ENCODE peak calls at places on chromosomes 1 and 21, in ten cellular contexts. Y is endothelial cell, R is HFF-Myc, N is neural progenitor cell, Z is RWPE1, D is stomach, V is AG10803, S is lung, X is bronchial epithelial cell, T is GM20000. Q is an unnamed sample.

GRCh38 chr1:61441723-61442262 is 283.1 kb downstream of the TM2D1 start:
- DNase-seq in Y (no peak), Z (no peak), T (no peak), D (no peak), X (no peak), V (no peak), N (no peak), S (no peak), R (no peak), Q (no peak)

GRCh38 chr1:17370618-17371017 is 1.4 kb upstream of the PADI6 start:
- DNase-seq in T (no peak), R (no peak), V (no peak), X (peak), Z (peak), Y (no peak), S (no peak), N (no peak), D (no peak), Q (no peak)

GRCh38 chr1:50964863-50965262 is 4.8 kb upstream of the FAF1 start:
- DNase-seq in D (no peak), S (no peak), X (no peak), Y (no peak), T (no peak), N (no peak), V (no peak), Z (no peak), R (no peak), Q (no peak)

GRCh38 chr21:28299946-28300345 is 692.7 kb downstream of the LTN1 start:
- DNase-seq in T (no peak), N (no peak), Y (no peak), Z (no peak), S (no peak), V (no peak), D (no peak), R (no peak), X (peak), Q (no peak)

GRCh38 chr1:230231739-230232075 is 164.7 kb downstream of the GALNT2 start:
- DNase-seq in T (no peak), S (peak), X (peak), R (no peak), N (no peak), D (peak), V (no peak), Y (no peak), Z (no peak), Q (no peak)

GRCh38 chr1:154622503-154623039 is 14.6 kb upstream of the ADAR start:
- DNase-seq in Z (peak), V (no peak), S (no peak), Y (no peak), N (no peak), R (no peak), T (no peak), D (no peak), X (peak), Q (no peak)

GRCh38 chr1:16405441-16405840 is 31.8 kb downstream of the SPATA21 start:
- DNase-seq in D (no peak), S (no peak), V (no peak), N (peak), X (no peak), T (no peak), R (no peak), Y (no peak), Z (no peak), Q (no peak)

GRCh38 chr1:98315309-98315708 is 346.2 kb upstream of the SNX7 start:
- DNase-seq in Y (no peak), N (no peak), Z (no peak), D (no peak), S (no peak), V (peak), T (no peak), R (no peak), X (peak), Q (no peak)

GRCh38 chr21:31088196-31088751 is 50.0 kb upstream of the KRTAP19-8 start:
- DNase-seq in X (no peak), R (no peak), V (no peak), Y (no peak), S (no peak), T (no peak), D (no peak), Z (no peak), N (no peak), Q (no peak)

GRCh38 chr1:94111879-94112278 is 9.1 kb downstream of the ABCA4 start:
- DNase-seq in N (no peak), D (no peak), V (no peak), Z (no peak), X (no peak), S (no peak), R (no peak), T (no peak), Y (no peak), Q (no peak)

GRCh38 chr1:2391034-2391384 is 345 bp downstream of the MORN1 start:
- DNase-seq in N (peak), T (peak), Y (peak), X (no peak), D (no peak), V (peak), R (no peak), S (no peak), Z (peak), Q (no peak)

GRCh38 chr1:29531596-29531995 is 295.3 kb downstream of the PTPRU start:
- DNase-seq in R (no peak), X (no peak), Y (no peak), S (peak), Z (no peak), T (no peak), V (no peak), D (no peak), N (no peak), Q (peak)

GRCh38 chr21:42660118-42660470 is 6.7 kb downstream of the PDE9A start:
- DNase-seq in T (no peak), R (no peak), X (no peak), Z (no peak), S (no peak), N (no peak), V (no peak), D (no peak), Y (no peak), Q (no peak)

GRCh38 chr21:43597845-43598244 is 61.4 kb downstream of the HSF2BP start:
- DNase-seq in D (no peak), X (no peak), S (no peak), R (no peak), N (no peak), Z (no peak), V (no peak), Y (no peak), T (no peak), Q (no peak)

GRCh38 chr1:3441449-3441848 is 13.0 kb upstream of the ARHGEF16 start:
- DNase-seq in V (no peak), N (no peak), X (no peak), S (no peak), T (no peak), Z (no peak), Y (no peak), D (no peak), R (no peak), Q (no peak)

GRCh38 chr21:28333455-28334108 is 659.1 kb downstream of the LTN1 start:
- DNase-seq in R (no peak), N (no peak), T (no peak), S (no peak), Z (no peak), D (no peak), V (peak), X (peak), Y (no peak), Q (no peak)

GRCh38 chr1:50458507-50458906 is 35.3 kb upstream of the DMRTA2 start:
- DNase-seq in D (no peak), V (peak), Z (no peak), T (no peak), S (no peak), Y (no peak), X (no peak), R (no peak), N (no peak), Q (no peak)

GRCh38 chr1:155177918-155178281 is 4.3 kb downstream of the TRIM46 start:
- DNase-seq in X (no peak), D (peak), Z (no peak), N (no peak), R (no peak), T (peak), V (no peak), S (no peak), Y (no peak), Q (no peak)

GRCh38 chr1:117735045-117735992 is 129.5 kb downstream of the TENT5C start:
- DNase-seq in T (peak), N (peak), X (peak), R (no peak), Y (no peak), S (no peak), Z (peak), V (peak), D (peak), Q (no peak)

GRCh38 chr1:29083318-29084195 is 40.1 kb downstream of the TMEM200B start:
- DNase-seq in T (no peak), Y (no peak), V (peak), Z (no peak), D (no peak), R (no peak), N (no peak), X (no peak), S (no peak), Q (no peak)

GRCh38 chr1:30277415-30277814 is 446.0 kb downstream of the MATN1 start:
- DNase-seq in X (no peak), N (no peak), R (no peak), D (no peak), Z (no peak), Y (no peak), V (no peak), S (no peak), T (no peak), Q (no peak)

GRCh38 chr1:196558424-196558823 is 49.8 kb downstream of the KCNT2 start:
- DNase-seq in N (no peak), V (peak), X (peak), Y (no peak), Z (peak), D (no peak), R (peak), S (no peak), T (no peak), Q (no peak)

GRCh38 chr1:54934869-54935268 is 45.6 kb upstream of the TMEM61 start:
- DNase-seq in Z (no peak), D (no peak), R (peak), V (peak), X (peak), S (no peak), T (no peak), Y (no peak), N (no peak), Q (no peak)

GRCh38 chr1:213369465-213369864 is 318.4 kb downstream of the RPS6KC1 start:
- DNase-seq in R (no peak), Y (no peak), D (no peak), S (no peak), T (no peak), N (no peak), V (no peak), X (no peak), Z (no peak), Q (no peak)

GRCh38 chr1:103459385-103459784 is 66.1 kb upstream of the RNPC3 start:
- DNase-seq in V (peak), Y (no peak), Z (no peak), D (no peak), T (no peak), R (no peak), S (no peak), X (peak), N (peak), Q (no peak)

GRCh38 chr1:169361281-169361680 is 6.3 kb downstream of the NME7 start:
- DNase-seq in S (no peak), N (no peak), V (peak), X (no peak), Y (no peak), D (no peak), Z (no peak), R (no peak), T (no peak), Q (no peak)

GRCh38 chr1:214427871-214428277 is 123.5 kb downstream of the PTPN14 start:
- DNase-seq in N (no peak), X (peak), R (peak), V (peak), S (no peak), T (peak), Z (peak), Y (no peak), D (peak), Q (no peak)

GRCh38 chr1:172401907-172402306 is 18.6 kb upstream of the C1orf105 start:
- DNase-seq in N (peak), Z (no peak), R (no peak), Y (no peak), D (no peak), X (no peak), T (no peak), S (no peak), V (no peak), Q (no peak)
- TF ChIP-seq CTCF in N (peak), Z (no peak), R (peak), Y (peak), D (no peak), X (no peak), T (peak), S (no peak), V (peak), Q (no peak)

GRCh38 chr1:57067863-57068262 is 102.0 kb upstream of the C8B start:
- DNase-seq in N (peak), R (no peak), S (no peak), Y (no peak), V (no peak), X (no peak), T (no peak), Z (no peak), D (peak), Q (no peak)

GRCh38 chr1:57066980-57067615 is 101.3 kb upstream of the C8B start:
- DNase-seq in X (no peak), D (no peak), Z (no peak), N (no peak), V (no peak), S (no peak), R (no peak), T (no peak), Y (no peak), Q (no peak)

GRCh38 chr1:57072775-57073174 is 107.0 kb upstream of the C8B start:
- DNase-seq in Y (no peak), R (no peak), X (peak), D (no peak), V (no peak), T (no peak), Z (no peak), N (no peak), S (no peak), Q (no peak)
- TF ChIP-seq CTCF in Y (peak), R (peak), X (no peak), D (no peak), V (peak), T (no peak), Z (no peak), N (peak), S (no peak), Q (no peak)

GRCh38 chr1:180365039-180365438 is 135.0 kb downstream of the LHX4 start:
- DNase-seq in D (no peak), R (no peak), X (no peak), V (no peak), T (no peak), Z (no peak), N (peak), S (no peak), Y (peak), Q (no peak)
- TF ChIP-seq CTCF in D (no peak), R (peak), X (peak), V (peak), T (peak), Z (no peak), N (peak), S (no peak), Y (peak), Q (no peak)

DNA sequence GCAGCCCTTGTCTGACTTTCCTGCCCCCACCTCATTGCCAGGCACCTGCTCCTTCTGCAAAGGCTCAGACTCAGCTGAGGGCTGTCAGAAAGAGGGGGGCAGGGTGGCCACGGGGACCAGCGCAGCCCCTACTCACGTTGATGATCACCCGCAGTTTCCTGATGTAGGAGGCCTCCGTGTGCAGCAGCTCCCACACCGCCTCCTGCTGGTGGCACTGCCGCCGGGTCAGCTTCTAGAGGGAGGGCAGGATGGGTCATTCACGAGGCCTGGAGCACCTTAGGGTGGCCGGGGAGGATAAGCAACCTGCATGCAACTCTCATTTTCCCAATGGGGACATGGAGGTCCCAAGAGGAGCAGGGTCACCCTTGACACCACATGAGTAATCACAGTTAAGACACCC is 6.4 kb upstream of the TNFRSF25 start:
- DNase-seq in Z (no peak), S (no peak), R (no peak), X (no peak), N (no peak), Y (peak), V (no peak), D (no peak), T (no peak), Q (no peak)
- TF ChIP-seq CTCF in Z (peak), S (no peak), R (peak), X (peak), N (peak), Y (peak), V (no peak), D (no peak), T (peak), Q (no peak)

DNA sequence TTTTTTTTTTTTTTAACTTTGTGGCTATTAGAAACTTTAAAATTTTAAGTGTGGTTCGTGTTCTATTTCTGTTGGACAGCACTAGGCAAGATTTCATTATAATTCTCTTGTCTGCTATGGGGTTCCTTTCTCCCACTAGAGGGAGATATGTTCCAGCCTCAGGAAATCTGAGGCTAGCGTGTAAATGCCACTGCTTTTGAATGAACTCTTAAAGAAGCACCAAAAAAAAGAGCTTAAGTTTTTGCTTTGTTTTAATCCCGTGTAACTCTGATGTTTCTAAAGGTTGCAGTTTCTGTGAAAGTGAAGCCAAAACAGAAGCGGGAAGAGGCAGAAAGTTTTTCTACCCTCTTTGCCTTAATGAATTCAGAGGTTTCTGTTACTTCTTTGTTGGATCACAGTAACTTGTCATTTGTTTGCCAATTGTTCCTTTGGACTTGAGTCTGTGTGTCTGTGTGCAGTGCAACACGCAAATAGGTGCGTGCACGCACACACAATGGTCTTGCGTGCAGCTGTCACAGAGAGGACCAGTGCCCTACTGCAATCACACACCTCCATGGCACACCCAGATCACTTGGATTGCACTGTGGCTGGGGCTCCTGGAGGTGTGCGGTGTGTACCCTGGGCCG is 32.3 kb downstream of the HHAT start:
- DNase-seq in Y (no peak), V (peak), N (peak), Z (peak), S (no peak), R (no peak), X (peak), T (peak), D (no peak), Q (no peak)
- TF ChIP-seq CTCF in Y (peak), V (peak), N (peak), Z (peak), S (peak), R (peak), X (peak), T (peak), D (peak), Q (peak)

GRCh38 chr1:151905070-151905442 is 4.3 kb downstream of the THEM4 start:
- DNase-seq in Z (no peak), R (no peak), D (no peak), Y (no peak), N (no peak), T (no peak), X (no peak), S (peak), V (no peak), Q (no peak)

GRCh38 chr1:151912973-151913372 is 3.7 kb upstream of the THEM4 start:
- DNase-seq in V (no peak), S (no peak), D (no peak), N (no peak), X (no peak), Y (no peak), Z (no peak), R (no peak), T (no peak), Q (no peak)

GRCh38 chr1:151907363-151908139 is 1.8 kb downstream of the THEM4 start:
- DNase-seq in N (no peak), X (no peak), Y (no peak), R (no peak), S (no peak), V (no peak), D (no peak), T (no peak), Z (no peak), Q (no peak)

GRCh38 chr1:151909167-151910149 is at the start of gene THEM4:
- DNase-seq in T (peak), Y (peak), R (peak), D (peak), Z (peak), N (peak), X (peak), V (peak), S (peak), Q (peak)

DNA sequence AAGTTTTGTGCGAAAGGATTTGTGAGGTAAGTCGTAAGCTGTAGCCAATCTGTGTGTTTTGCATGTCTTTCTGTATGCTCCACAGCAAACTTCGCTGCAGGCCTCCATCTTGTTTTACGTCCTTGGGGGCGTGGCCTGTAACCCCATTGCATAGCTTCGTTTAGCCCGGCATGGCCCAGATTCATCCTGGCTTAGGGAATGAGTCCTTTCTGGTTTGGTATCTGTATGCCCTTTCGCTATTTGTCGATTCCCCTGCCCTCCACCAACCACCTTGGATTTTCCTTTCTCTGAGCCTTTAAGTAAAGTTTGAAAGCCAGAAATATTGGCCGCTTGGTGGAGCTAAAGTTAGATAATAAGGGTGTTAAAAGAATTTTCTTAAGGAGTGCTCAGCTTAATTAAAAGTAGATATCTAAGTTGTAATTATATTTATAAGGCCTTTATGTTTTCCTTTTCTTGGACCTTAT is 1.1 kb downstream of the THEM4 start:
- DNase-seq in S (no peak), T (peak), X (no peak), D (no peak), Y (no peak), R (no peak), N (peak), V (no peak), Z (no peak), Q (no peak)
- TF ChIP-seq CTCF in S (no peak), T (peak), X (no peak), D (no peak), Y (no peak), R (peak), N (no peak), V (peak), Z (peak), Q (no peak)

DNA sequence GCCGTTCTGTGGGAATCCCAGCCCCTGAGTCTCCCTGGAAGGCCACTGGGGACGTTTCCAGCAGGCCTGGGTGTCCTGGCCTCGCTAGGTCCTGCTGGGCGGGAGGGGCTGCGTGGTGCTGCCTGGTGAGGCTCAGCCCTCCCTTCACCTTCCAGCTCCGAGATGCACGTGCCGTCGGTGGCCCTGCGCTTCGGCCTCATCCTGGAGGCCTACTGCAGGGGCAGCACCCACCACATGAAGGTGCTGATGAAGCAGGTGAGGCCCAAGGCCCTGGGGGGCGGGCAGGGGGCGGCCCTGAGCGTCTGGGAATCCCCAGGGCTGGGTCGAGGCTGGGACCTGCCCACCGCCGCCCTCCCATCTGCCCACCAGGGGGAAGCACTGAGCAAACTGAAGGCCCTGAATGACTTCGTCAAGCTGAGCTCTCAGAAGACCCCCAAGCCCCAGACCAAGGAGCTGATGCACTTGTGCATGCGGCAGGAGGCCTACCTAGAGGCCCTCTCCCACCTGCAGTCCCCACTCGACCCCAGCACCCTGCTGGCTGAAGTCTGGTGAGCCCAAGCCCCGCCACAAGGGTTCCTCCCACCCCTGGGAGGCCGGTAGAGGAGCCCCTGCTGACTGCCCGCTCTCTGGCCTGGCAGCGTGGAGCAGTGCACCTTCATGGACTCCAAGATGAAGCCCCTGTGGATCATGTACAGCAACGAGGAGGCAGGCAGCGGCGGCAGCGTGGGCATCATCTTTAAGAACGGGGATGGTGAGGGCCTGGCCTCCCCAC is 70.3 kb downstream of the PIK3CD start:
- DNase-seq in Y (peak), S (no peak), Z (peak), X (no peak), N (peak), V (no peak), T (peak), D (no peak), R (no peak), Q (peak)
- TF ChIP-seq CTCF in Y (peak), S (peak), Z (peak), X (peak), N (peak), V (peak), T (no peak), D (peak), R (peak), Q (peak)